ENCODE peak calls at places on chromosomes 7 and 10, in eight cellular contexts. One of them, this sample, is unnamed.

GRCh38 chr10:118237930-118238329 is 104.2 kb downstream of the FAM204A start:
- DNase-seq in T-helper 22 cell: no peak
- DNase-seq in adipocyte: no peak
- DNase-seq in activated naive CD8-positive, alpha-beta T cell treated with anti-CD3 and anti-CD28 coated beads for 36 hours: no peak
- DNase-seq in RWPE1: no peak
- DNase-seq in CD8-positive, alpha-beta T cell: no peak
- DNase-seq in NCI-H1092: no peak
- DNase-seq in GM20000: no peak
- DNase-seq in this sample: no peak

GRCh38 chr7:5532520-5533335 is 109.1 kb upstream of the TNRC18 start:
- DNase-seq in T-helper 22 cell: no peak
- DNase-seq in adipocyte: no peak
- DNase-seq in activated naive CD8-positive, alpha-beta T cell treated with anti-CD3 and anti-CD28 coated beads for 36 hours: peak; percentile 79
- DNase-seq in RWPE1: no peak
- DNase-seq in CD8-positive, alpha-beta T cell: no peak
- DNase-seq in NCI-H1092: no peak
- DNase-seq in GM20000: peak; percentile 83
- DNase-seq in this sample: peak; percentile 95

GRCh38 chr7:128108641-128109423 is 77.6 kb upstream of the LRRC4 start:
- DNase-seq in T-helper 22 cell: no peak
- DNase-seq in adipocyte: no peak
- DNase-seq in activated naive CD8-positive, alpha-beta T cell treated with anti-CD3 and anti-CD28 coated beads for 36 hours: no peak
- DNase-seq in RWPE1: no peak
- DNase-seq in CD8-positive, alpha-beta T cell: no peak
- DNase-seq in NCI-H1092: no peak
- DNase-seq in GM20000: peak; percentile 86
- DNase-seq in this sample: no peak

GRCh38 chr10:5752301-5752871 is 60.8 kb downstream of the GDI2 start:
- DNase-seq in T-helper 22 cell: no peak
- DNase-seq in adipocyte: no peak
- DNase-seq in activated naive CD8-positive, alpha-beta T cell treated with anti-CD3 and anti-CD28 coated beads for 36 hours: no peak
- DNase-seq in RWPE1: no peak
- DNase-seq in CD8-positive, alpha-beta T cell: no peak
- DNase-seq in NCI-H1092: no peak
- DNase-seq in GM20000: no peak
- DNase-seq in this sample: no peak

GRCh38 chr7:130275826-130276291 is 9.2 kb downstream of the CPA2 start:
- DNase-seq in T-helper 22 cell: no peak
- DNase-seq in adipocyte: peak; percentile 46
- DNase-seq in activated naive CD8-positive, alpha-beta T cell treated with anti-CD3 and anti-CD28 coated beads for 36 hours: no peak
- DNase-seq in RWPE1: peak; percentile 72
- DNase-seq in CD8-positive, alpha-beta T cell: no peak
- DNase-seq in NCI-H1092: no peak
- DNase-seq in GM20000: no peak
- DNase-seq in this sample: no peak

GRCh38 chr10:105925045-105925785 is 1239.3 kb downstream of the SORCS1 start:
- DNase-seq in T-helper 22 cell: no peak
- DNase-seq in adipocyte: no peak
- DNase-seq in activated naive CD8-positive, alpha-beta T cell treated with anti-CD3 and anti-CD28 coated beads for 36 hours: no peak
- DNase-seq in RWPE1: no peak
- DNase-seq in CD8-positive, alpha-beta T cell: no peak
- DNase-seq in NCI-H1092: no peak
- DNase-seq in GM20000: no peak
- DNase-seq in this sample: no peak

GRCh38 chr10:43817368-43817767 is 168.7 kb upstream of the ZNF32 start:
- DNase-seq in T-helper 22 cell: no peak
- DNase-seq in adipocyte: no peak
- DNase-seq in activated naive CD8-positive, alpha-beta T cell treated with anti-CD3 and anti-CD28 coated beads for 36 hours: no peak
- DNase-seq in RWPE1: no peak
- DNase-seq in CD8-positive, alpha-beta T cell: no peak
- DNase-seq in NCI-H1092: no peak
- DNase-seq in GM20000: no peak
- DNase-seq in this sample: no peak

GRCh38 chr10:85611093-85611740 is 755.4 kb downstream of the GRID1 start:
- DNase-seq in T-helper 22 cell: no peak
- DNase-seq in adipocyte: no peak
- DNase-seq in activated naive CD8-positive, alpha-beta T cell treated with anti-CD3 and anti-CD28 coated beads for 36 hours: no peak
- DNase-seq in RWPE1: no peak
- DNase-seq in CD8-positive, alpha-beta T cell: no peak
- DNase-seq in NCI-H1092: no peak
- DNase-seq in GM20000: no peak
- DNase-seq in this sample: no peak

GRCh38 chr7:74233655-74234280 is 20.4 kb downstream of the RFC2 start:
- DNase-seq in T-helper 22 cell: no peak
- DNase-seq in adipocyte: peak; percentile 70
- DNase-seq in activated naive CD8-positive, alpha-beta T cell treated with anti-CD3 and anti-CD28 coated beads for 36 hours: no peak
- DNase-seq in RWPE1: no peak
- DNase-seq in CD8-positive, alpha-beta T cell: no peak
- DNase-seq in NCI-H1092: no peak
- DNase-seq in GM20000: no peak
- DNase-seq in this sample: no peak

GRCh38 chr10:2619927-2620326 is 447.4 kb upstream of the PFKP start:
- DNase-seq in T-helper 22 cell: no peak
- DNase-seq in adipocyte: no peak
- DNase-seq in activated naive CD8-positive, alpha-beta T cell treated with anti-CD3 and anti-CD28 coated beads for 36 hours: no peak
- DNase-seq in RWPE1: no peak
- DNase-seq in CD8-positive, alpha-beta T cell: no peak
- DNase-seq in NCI-H1092: no peak
- DNase-seq in GM20000: no peak
- DNase-seq in this sample: no peak

GRCh38 chr7:142440219-142441073 is 182.6 kb upstream of the PRSS58 start:
- DNase-seq in T-helper 22 cell: no peak
- DNase-seq in adipocyte: peak; percentile 70
- DNase-seq in activated naive CD8-positive, alpha-beta T cell treated with anti-CD3 and anti-CD28 coated beads for 36 hours: no peak
- DNase-seq in RWPE1: peak; percentile 38
- DNase-seq in CD8-positive, alpha-beta T cell: no peak
- DNase-seq in NCI-H1092: no peak
- DNase-seq in GM20000: no peak
- DNase-seq in this sample: peak; percentile 15

GRCh38 chr7:148983220-148984146 is 44.8 kb downstream of the PDIA4 start:
- DNase-seq in T-helper 22 cell: peak; percentile 78
- DNase-seq in adipocyte: peak; percentile 95
- DNase-seq in activated naive CD8-positive, alpha-beta T cell treated with anti-CD3 and anti-CD28 coated beads for 36 hours: peak; percentile 89
- DNase-seq in RWPE1: peak; percentile 58
- DNase-seq in CD8-positive, alpha-beta T cell: peak; percentile 64
- DNase-seq in NCI-H1092: peak; percentile 76
- DNase-seq in GM20000: peak; percentile 86
- DNase-seq in this sample: peak; percentile 66

GRCh38 chr10:7773845-7774801 is 13.7 kb downstream of the KIN start:
- DNase-seq in T-helper 22 cell: no peak
- DNase-seq in adipocyte: no peak
- DNase-seq in activated naive CD8-positive, alpha-beta T cell treated with anti-CD3 and anti-CD28 coated beads for 36 hours: no peak
- DNase-seq in RWPE1: no peak
- DNase-seq in CD8-positive, alpha-beta T cell: no peak
- DNase-seq in NCI-H1092: peak; percentile 23
- DNase-seq in GM20000: no peak
- DNase-seq in this sample: peak; percentile 21

GRCh38 chr10:66455304-66455703 is 470.5 kb upstream of the LRRTM3 start:
- DNase-seq in T-helper 22 cell: no peak
- DNase-seq in adipocyte: peak; percentile 25
- DNase-seq in activated naive CD8-positive, alpha-beta T cell treated with anti-CD3 and anti-CD28 coated beads for 36 hours: no peak
- DNase-seq in RWPE1: no peak
- DNase-seq in CD8-positive, alpha-beta T cell: no peak
- DNase-seq in NCI-H1092: no peak
- DNase-seq in GM20000: no peak
- DNase-seq in this sample: no peak

GRCh38 chr10:100826983-100827818 is 81.8 kb downstream of the PAX2 start:
- DNase-seq in T-helper 22 cell: no peak
- DNase-seq in adipocyte: no peak
- DNase-seq in activated naive CD8-positive, alpha-beta T cell treated with anti-CD3 and anti-CD28 coated beads for 36 hours: peak; percentile 28
- DNase-seq in RWPE1: peak; percentile 42
- DNase-seq in CD8-positive, alpha-beta T cell: no peak
- DNase-seq in NCI-H1092: no peak
- DNase-seq in GM20000: peak; percentile 79
- DNase-seq in this sample: peak; percentile 37

GRCh38 chr10:33735463-33735862 is 401.0 kb upstream of the NRP1 start:
- DNase-seq in T-helper 22 cell: no peak
- DNase-seq in adipocyte: peak; percentile 23
- DNase-seq in activated naive CD8-positive, alpha-beta T cell treated with anti-CD3 and anti-CD28 coated beads for 36 hours: no peak
- DNase-seq in RWPE1: no peak
- DNase-seq in CD8-positive, alpha-beta T cell: no peak
- DNase-seq in NCI-H1092: no peak
- DNase-seq in GM20000: no peak
- DNase-seq in this sample: no peak